ENCODE peak calls at places on chromosomes 5 and 9, in six cellular contexts. O, M, Y, E, I and P are unnamed samples.

GRCh38 chr9:3824589-3824988 is 298.8 kb upstream of the RFX3 start:
- DNase-seq in O (no peak), M (no peak), Y (no peak), E (no peak), I (no peak), P (no peak)

GRCh38 chr5:176384991-176385390 is 3.4 kb downstream of the NOP16 start:
- DNase-seq in O (no peak), M (no peak), Y (no peak), E (no peak), I (no peak), P (no peak)

GRCh38 chr5:169291877-169292276 is 9.1 kb downstream of the SLIT3 start:
- DNase-seq in O (no peak), M (no peak), Y (no peak), E (no peak), I (no peak), P (no peak)

GRCh38 chr5:106172681-106173532 is 1497.8 kb downstream of the EFNA5 start:
- DNase-seq in O (no peak), M (no peak), Y (peak), E (no peak), I (no peak), P (no peak)

GRCh38 chr9:14366071-14366470 is 52.1 kb upstream of the NFIB start:
- DNase-seq in O (no peak), M (no peak), Y (peak), E (no peak), I (peak), P (peak)

GRCh38 chr5:13251623-13252367 is 692.7 kb downstream of the DNAH5 start:
- DNase-seq in O (no peak), M (peak), Y (no peak), E (no peak), I (peak), P (no peak)

GRCh38 chr9:115494393-115494792 is 376.4 kb upstream of the TNC start:
- DNase-seq in O (no peak), M (no peak), Y (no peak), E (no peak), I (peak), P (no peak)

GRCh38 chr5:7742241-7742656 is 108.7 kb downstream of the CFAP90 start:
- DNase-seq in O (no peak), M (no peak), Y (no peak), E (no peak), I (no peak), P (peak)

GRCh38 chr5:169767938-169768337 is 130.9 kb downstream of the DOCK2 start:
- DNase-seq in O (peak), M (no peak), Y (no peak), E (no peak), I (no peak), P (no peak)

GRCh38 chr9:124879226-124879625 is 17.3 kb downstream of the ARPC5L start:
- DNase-seq in O (no peak), M (no peak), Y (no peak), E (no peak), I (no peak), P (no peak)

GRCh38 chr5:154220625-154221024 is 30.1 kb downstream of the GALNT10 start:
- DNase-seq in O (peak), M (peak), Y (peak), E (no peak), I (no peak), P (peak)

GRCh38 chr5:138338411-138339085 is 482 bp downstream of the FAM53C start:
- DNase-seq in O (peak), M (no peak), Y (no peak), E (no peak), I (no peak), P (no peak)

GRCh38 chr5:75681125-75681830 is 36.0 kb downstream of the POC5 start:
- DNase-seq in O (no peak), M (no peak), Y (peak), E (peak), I (no peak), P (peak)

GRCh38 chr5:100827481-100827889 is 75.6 kb downstream of the ST8SIA4 start:
- DNase-seq in O (no peak), M (peak), Y (no peak), E (no peak), I (no peak), P (peak)

GRCh38 chr5:129400395-129400983 is 59.6 kb upstream of the ADAMTS19 start:
- DNase-seq in O (no peak), M (no peak), Y (no peak), E (peak), I (no peak), P (peak)

GRCh38 chr5:171830686-171831085 is 45.1 kb downstream of the SMIM23 start:
- DNase-seq in O (no peak), M (no peak), Y (no peak), E (no peak), I (no peak), P (no peak)

GRCh38 chr9:114060711-114061110 is 17.4 kb downstream of the AMBP start:
- DNase-seq in O (no peak), M (no peak), Y (no peak), E (no peak), I (no peak), P (no peak)

GRCh38 chr5:83509535-83509934 is 38.0 kb downstream of the VCAN start:
- DNase-seq in O (peak), M (peak), Y (peak), E (no peak), I (no peak), P (peak)

GRCh38 chr5:143249851-143250250 is 153.6 kb downstream of the NR3C1 start:
- DNase-seq in O (no peak), M (no peak), Y (peak), E (no peak), I (no peak), P (peak)

GRCh38 chr5:36573441-36573840 is 33.0 kb upstream of the SLC1A3 start:
- DNase-seq in O (no peak), M (no peak), Y (peak), E (no peak), I (no peak), P (peak)

GRCh38 chr5:103366938-103367549 is 108.5 kb downstream of the MACIR start:
- DNase-seq in O (no peak), M (no peak), Y (no peak), E (no peak), I (no peak), P (no peak)

GRCh38 chr5:31692561-31693221 is 53.8 kb downstream of the PDZD2 start:
- DNase-seq in O (no peak), M (no peak), Y (no peak), E (no peak), I (no peak), P (no peak)

GRCh38 chr5:141484499-141485304 is at the start of gene PCDHGC4:
- DNase-seq in O (no peak), M (no peak), Y (no peak), E (no peak), I (no peak), P (peak)

GRCh38 chr9:71680189-71680983 is 87.9 kb downstream of the CEMIP2 start:
- DNase-seq in O (no peak), M (peak), Y (peak), E (peak), I (no peak), P (peak)

GRCh38 chr5:178793156-178793555 is 62.7 kb upstream of the ZNF354A start:
- DNase-seq in O (no peak), M (peak), Y (no peak), E (no peak), I (peak), P (peak)

GRCh38 chr5:14204785-14205321 is 61.7 kb downstream of the TRIO start:
- DNase-seq in O (peak), M (no peak), Y (peak), E (peak), I (peak), P (peak)

GRCh38 chr9:78601957-78602565 is 305.1 kb downstream of the PSAT1 start:
- DNase-seq in O (peak), M (peak), Y (peak), E (no peak), I (no peak), P (peak)

GRCh38 chr9:104810421-104811339 is 46.8 kb downstream of the NIPSNAP3B start:
- DNase-seq in O (peak), M (peak), Y (peak), E (peak), I (no peak), P (peak)

GRCh38 chr5:95237324-95237723 is 47.6 kb downstream of the MCTP1 start:
- DNase-seq in O (no peak), M (no peak), Y (no peak), E (no peak), I (no peak), P (no peak)

GRCh38 chr5:95241635-95242034 is 43.3 kb downstream of the MCTP1 start:
- DNase-seq in O (no peak), M (no peak), Y (no peak), E (no peak), I (no peak), P (no peak)

GRCh38 chr5:95241155-95241554 is 43.7 kb downstream of the MCTP1 start:
- DNase-seq in O (no peak), M (no peak), Y (no peak), E (no peak), I (no peak), P (no peak)

GRCh38 chr5:95235439-95235982 is 49.4 kb downstream of the MCTP1 start:
- DNase-seq in O (no peak), M (no peak), Y (no peak), E (no peak), I (no peak), P (no peak)

DNA sequence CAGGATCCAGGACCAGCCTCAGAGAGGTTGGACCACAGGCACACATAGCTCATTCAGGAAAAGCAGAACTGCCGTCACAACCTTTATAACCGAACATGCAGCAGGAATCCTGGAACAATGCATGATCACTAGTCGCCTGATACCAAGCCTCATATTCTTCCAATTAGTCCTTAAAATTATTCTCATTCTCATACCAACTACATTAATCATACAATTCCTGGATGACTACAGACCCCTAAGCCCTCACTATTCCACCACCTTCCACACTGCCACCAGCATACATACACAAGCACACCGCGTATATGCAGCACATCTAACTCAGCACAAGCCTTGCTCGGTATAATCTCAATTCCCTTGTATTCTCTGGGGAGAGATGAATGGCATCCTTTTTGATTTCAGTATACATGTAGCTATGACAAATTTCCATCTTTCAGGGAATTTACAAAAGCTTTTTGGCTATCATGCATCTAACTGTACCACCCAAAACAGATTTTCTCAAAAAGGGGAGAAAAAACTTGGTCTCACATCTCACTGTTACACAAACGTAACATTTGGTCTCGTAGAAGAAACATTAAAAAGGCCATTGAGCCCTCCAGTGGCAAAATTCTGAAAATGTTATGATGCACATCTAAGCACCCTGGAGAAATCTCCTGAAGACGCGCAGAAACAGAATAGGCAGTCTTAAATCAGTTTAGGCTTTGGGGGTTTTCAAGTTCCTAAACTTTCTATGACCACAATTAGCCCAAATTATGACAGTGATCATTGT is 46.2 kb downstream of the MCTP1 start:
- DNase-seq in O (no peak), M (no peak), Y (peak), E (no peak), I (no peak), P (peak)
- TF ChIP-seq CTCF in O (no peak), M (peak), Y (no peak), E (peak), I (no peak), P (peak)

DNA sequence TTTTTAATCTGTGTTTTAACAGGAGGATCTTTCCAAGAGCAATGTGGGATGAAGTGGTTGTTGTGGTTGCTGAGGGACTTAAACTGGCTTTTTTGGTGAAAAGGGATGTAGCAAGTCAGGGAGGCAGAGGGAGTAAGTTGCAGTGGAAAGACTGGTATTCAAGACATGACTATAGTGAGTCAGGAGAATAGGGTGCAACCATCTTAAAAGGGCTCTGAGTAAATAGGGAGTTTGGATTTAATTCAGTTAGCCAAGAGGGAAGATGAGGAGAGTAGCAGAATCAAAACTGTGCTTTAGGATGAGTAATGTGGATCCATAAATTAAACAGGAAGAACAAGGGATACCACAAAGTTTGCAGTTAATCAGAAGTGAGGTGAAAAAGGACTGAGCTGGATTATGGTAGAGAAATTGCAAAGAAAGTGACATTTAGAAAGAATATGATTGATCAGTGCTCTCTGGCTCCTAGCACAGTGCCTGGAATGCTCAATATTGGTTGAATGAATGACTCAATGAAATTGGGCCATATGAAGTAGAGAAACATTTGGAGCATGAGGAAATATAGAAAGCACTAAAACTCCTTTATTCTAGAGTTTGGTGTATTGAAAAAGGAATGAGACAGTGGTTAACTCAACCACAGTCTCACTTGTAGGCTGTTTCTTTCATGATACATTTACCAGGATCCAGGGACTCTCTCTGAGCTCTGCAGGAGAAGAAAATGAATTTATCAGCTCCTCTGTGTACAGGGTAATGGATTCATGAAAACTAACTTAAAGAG is 5.1 kb downstream of the POLR3G start:
- DNase-seq in O (no peak), M (no peak), Y (peak), E (no peak), I (no peak), P (peak)
- H3K4me3 ChIP-seq in O (no peak), M (no peak), Y (no peak), E (no peak), I (no peak), P (no peak)

GRCh38 chr9:133768859-133769510 is 30.8 kb upstream of the SARDH start:
- DNase-seq in O (peak), M (no peak), Y (no peak), E (no peak), I (no peak), P (no peak)
- TF ChIP-seq CTCF in O (peak), M (no peak), Y (no peak), E (no peak), I (no peak), P (no peak)

GRCh38 chr5:53963958-53964357 is 346.4 kb downstream of the ARL15 start:
- DNase-seq in O (no peak), M (no peak), Y (no peak), E (no peak), I (no peak), P (peak)
- H3K4me3 ChIP-seq in O (no peak), M (no peak), Y (no peak), E (no peak), I (no peak), P (no peak)

DNA sequence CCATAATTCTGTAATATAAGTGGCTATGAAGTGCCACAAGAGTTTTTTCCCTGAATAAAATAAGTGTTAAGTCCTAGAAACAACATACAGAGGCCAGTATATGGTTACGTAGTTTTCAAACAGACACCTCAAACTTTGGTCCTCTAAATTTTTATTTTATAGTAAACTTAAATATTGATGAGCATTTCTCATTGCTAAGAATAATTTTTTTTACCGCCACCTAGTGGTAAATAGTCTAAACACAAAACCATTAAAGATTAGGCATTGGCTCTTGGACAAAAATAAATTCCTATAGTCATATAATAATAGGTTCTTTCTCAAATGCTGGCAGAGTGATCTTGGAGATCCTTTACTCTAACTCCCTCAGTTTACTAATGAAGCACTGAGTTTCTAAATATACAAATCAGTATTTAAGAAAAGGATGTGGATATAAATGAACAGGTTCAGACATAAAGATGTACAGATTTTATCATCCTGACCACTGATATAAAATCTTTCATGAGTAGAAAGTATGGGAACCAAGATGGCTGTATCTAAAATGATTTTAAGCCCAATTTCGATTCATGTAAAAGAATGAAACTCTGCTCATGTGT is 136.2 kb downstream of the FANCC start:
- DNase-seq in O (no peak), M (no peak), Y (peak), E (peak), I (no peak), P (no peak)
- TF ChIP-seq CTCF in O (peak), M (peak), Y (peak), E (peak), I (peak), P (peak)